ENCODE peak calls at places on chromosomes 2 and 18, in ten cellular contexts. L is SJSA1; W is HepG2; E is CD8-positive, alpha-beta memory T cell; J is uterus; X is mammary epithelial cell; K is foreskin keratinocyte; Q is prostate gland; N is effector memory CD4-positive, alpha-beta T cell; T is psoas muscle. B is an unnamed sample. For H3K4me1, the result is how much of the 10 kb centered on the place peaks cover.

GRCh38 chr2:31271851-31272267 is 37.9 kb downstream of the EHD3 start:
- DNase-seq in L (no peak), W (no peak), E (no peak), J (no peak), X (peak), K (peak), Q (no peak), N (no peak), T (no peak), B (no peak)

GRCh38 chr2:30737326-30737610 is 70.0 kb downstream of the CAPN13 start:
- DNase-seq in L (no peak), W (no peak), E (no peak), J (no peak), X (no peak), K (no peak), Q (no peak), N (no peak), T (no peak), B (no peak)

GRCh38 chr2:158781562-158781961 is 13.6 kb upstream of the DAPL1 start:
- DNase-seq in L (no peak), W (no peak), E (no peak), J (no peak), X (peak), K (peak), Q (no peak), N (no peak), T (no peak), B (no peak)

GRCh38 chr2:69185807-69186206 is 172.8 kb downstream of the ANTXR1 start:
- DNase-seq in L (no peak), W (no peak), E (no peak), J (no peak), X (peak), K (peak), Q (no peak), N (no peak), T (no peak), B (no peak)

GRCh38 chr18:21996261-21996892 is 173.0 kb upstream of the GATA6 start:
- DNase-seq in L (no peak), W (peak), E (no peak), J (peak), X (no peak), K (peak), Q (no peak), N (no peak), T (peak), B (no peak)

GRCh38 chr2:218216336-218216673 is 684 bp upstream of the ARPC2 start:
- DNase-seq in L (no peak), W (no peak), E (no peak), J (peak), X (no peak), K (no peak), Q (no peak), N (no peak), T (peak), B (no peak)

GRCh38 chr2:43026451-43027102 is 199.8 kb downstream of the ZFP36L2 start:
- DNase-seq in L (no peak), W (no peak), E (no peak), J (no peak), X (no peak), K (no peak), Q (no peak), N (no peak), T (no peak), B (no peak)

GRCh38 chr2:75042823-75043222 is 84.4 kb downstream of the POLE4 start:
- DNase-seq in L (no peak), W (no peak), E (no peak), J (no peak), X (no peak), K (no peak), Q (no peak), N (no peak), T (no peak), B (no peak)

GRCh38 chr2:171160630-171161424 is at the start of gene TLK1:
- DNase-seq in L (peak), W (peak), E (peak), J (peak), X (peak), K (peak), Q (peak), N (peak), T (peak), B (peak)

GRCh38 chr18:44627245-44627644 is 53.4 kb upstream of the SETBP1 start:
- DNase-seq in L (peak), W (no peak), E (no peak), J (no peak), X (peak), K (peak), Q (no peak), N (no peak), T (no peak), B (no peak)

GRCh38 chr18:12256946-12257345 is 2.8 kb downstream of the CIDEA start:
- DNase-seq in L (no peak), W (no peak), E (no peak), J (no peak), X (no peak), K (no peak), Q (no peak), N (no peak), T (no peak), B (no peak)

GRCh38 chr2:26848336-26849055 is 564 bp downstream of the DPYSL5 start:
- DNase-seq in L (peak), W (no peak), E (no peak), J (no peak), X (peak), K (no peak), Q (no peak), N (no peak), T (peak), B (no peak)

GRCh38 chr2:235669983-235670962 is 176.4 kb downstream of the AGAP1 start:
- DNase-seq in L (peak), W (no peak), E (no peak), J (peak), X (peak), K (peak), Q (peak), N (no peak), T (peak), B (peak)

GRCh38 chr2:62471816-62472215 is 34.2 kb downstream of the TMEM17 start:
- DNase-seq in L (no peak), W (no peak), E (no peak), J (peak), X (no peak), K (no peak), Q (no peak), N (no peak), T (peak), B (no peak)

GRCh38 chr2:33475381-33476099 is 909 bp upstream of the RASGRP3 start:
- DNase-seq in L (peak), W (peak), E (peak), J (peak), X (peak), K (peak), Q (peak), N (peak), T (peak), B (peak)

GRCh38 chr2:148640767-148641166 is 3.8 kb upstream of the EPC2 start:
- DNase-seq in L (no peak), W (peak), E (no peak), J (no peak), X (no peak), K (no peak), Q (no peak), N (no peak), T (no peak), B (no peak)

GRCh38 chr2:230691005-230691647 is 21.5 kb upstream of the CAB39 start:
- DNase-seq in L (peak), W (peak), E (no peak), J (no peak), X (peak), K (peak), Q (no peak), N (no peak), T (no peak), B (peak)

GRCh38 chr2:218166791-218167190 is at the start of gene CXCR1:
- DNase-seq in L (no peak), W (no peak), E (peak), J (no peak), X (peak), K (peak), Q (no peak), N (peak), T (no peak), B (peak)

GRCh38 chr18:27713727-27714080 is 463.2 kb downstream of the CDH2 start:
- DNase-seq in L (peak), W (no peak), E (no peak), J (no peak), X (no peak), K (no peak), Q (no peak), N (no peak), T (no peak), B (no peak)

GRCh38 chr18:7757175-7757574 is 190.1 kb downstream of the PTPRM start:
- DNase-seq in L (no peak), W (no peak), E (no peak), J (no peak), X (peak), K (peak), Q (no peak), N (no peak), T (no peak), B (no peak)

GRCh38 chr18:74541703-74542555 is 7.6 kb downstream of the CNDP1 start:
- DNase-seq in L (no peak), W (peak), E (no peak), J (no peak), X (peak), K (peak), Q (no peak), N (no peak), T (no peak), B (peak)

GRCh38 chr2:237182422-237183123 is 96.9 kb downstream of the COPS8 start:
- DNase-seq in L (no peak), W (no peak), E (no peak), J (peak), X (no peak), K (no peak), Q (no peak), N (no peak), T (no peak), B (no peak)
- H3K4me1 ChIP-seq in L (half or more), W (under half), E (under half), J (under half), X (under half), K (under half), Q (under half), N (under half), T (under half), B (under half)

GRCh38 chr2:98801930-98802329 is 71.0 kb upstream of the MGAT4A start:
- DNase-seq in L (no peak), W (no peak), E (no peak), J (no peak), X (no peak), K (no peak), Q (no peak), N (no peak), T (no peak), B (no peak)
- H3K4me1 ChIP-seq in L (under half), W (half or more), E (under half), J (under half), X (under half), K (under half), Q (under half), N (under half), T (under half), B (under half)

GRCh38 chr2:96879545-96880040 is 9.7 kb upstream of the SEMA4C start:
- DNase-seq in L (no peak), W (no peak), E (no peak), J (no peak), X (no peak), K (no peak), Q (no peak), N (no peak), T (no peak), B (no peak)

GRCh38 chr2:96880891-96881273 is 11.0 kb upstream of the SEMA4C start:
- DNase-seq in L (no peak), W (no peak), E (no peak), J (no peak), X (no peak), K (no peak), Q (no peak), N (no peak), T (no peak), B (no peak)

GRCh38 chr2:96878171-96878570 is 8.3 kb upstream of the SEMA4C start:
- DNase-seq in L (no peak), W (no peak), E (no peak), J (no peak), X (no peak), K (no peak), Q (no peak), N (no peak), T (no peak), B (no peak)

GRCh38 chr2:96877513-96878159 is 7.8 kb upstream of the SEMA4C start:
- DNase-seq in L (no peak), W (no peak), E (no peak), J (no peak), X (no peak), K (no peak), Q (no peak), N (no peak), T (no peak), B (peak)

DNA sequence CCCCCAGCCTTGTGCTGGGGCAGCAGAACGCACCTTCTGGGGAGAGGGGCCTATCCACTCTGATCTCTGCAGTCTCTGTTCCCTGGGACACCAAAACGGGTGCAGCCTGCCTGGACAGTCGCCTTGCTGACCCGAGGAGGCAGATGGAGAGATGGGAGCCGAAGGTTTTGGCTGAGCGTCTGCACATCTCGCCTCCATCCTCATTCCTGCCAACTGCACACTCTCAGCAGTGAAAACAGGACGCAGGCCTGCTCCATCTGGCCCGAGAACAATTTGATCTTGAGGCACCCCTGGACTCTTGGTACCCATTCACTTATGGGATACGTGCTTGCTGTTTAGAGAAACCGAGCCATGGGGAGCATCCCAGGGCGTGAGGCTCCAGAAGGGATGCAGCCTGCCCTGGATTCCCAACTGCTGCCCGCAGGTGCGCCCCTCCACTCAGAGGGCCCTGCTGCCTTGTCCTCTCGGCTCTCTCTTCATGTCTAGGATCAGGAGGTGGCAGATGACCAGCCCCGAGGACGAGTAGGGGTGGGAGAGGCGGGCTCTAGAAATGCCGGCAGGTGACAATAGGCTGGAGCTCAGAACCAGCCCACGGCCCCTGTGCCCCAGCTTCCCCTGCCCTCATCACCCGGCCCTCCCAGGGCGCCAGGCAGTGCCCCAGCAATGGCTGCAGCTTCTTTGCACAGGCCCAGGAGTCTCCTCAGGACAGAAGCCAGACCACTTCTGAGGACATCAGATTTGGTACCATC is 9.1 kb upstream of the SEMA4C start:
- DNase-seq in L (no peak), W (no peak), E (no peak), J (no peak), X (no peak), K (no peak), Q (no peak), N (no peak), T (no peak), B (no peak)
- H3K4me1 ChIP-seq in L (under half), W (under half), E (under half), J (under half), X (under half), K (under half), Q (under half), N (under half), T (under half), B (half or more)

GRCh38 chr2:28360066-28360741 is 32.5 kb upstream of the FOSL2 start:
- DNase-seq in L (no peak), W (no peak), E (peak), J (no peak), X (no peak), K (no peak), Q (no peak), N (no peak), T (no peak), B (no peak)
- H3K4me1 ChIP-seq in L (half or more), W (under half), E (half or more), J (under half), X (under half), K (under half), Q (under half), N (half or more), T (under half), B (under half)

GRCh38 chr2:239509388-239510143 is 108.7 kb upstream of the HDAC4 start:
- DNase-seq in L (no peak), W (no peak), E (no peak), J (no peak), X (no peak), K (no peak), Q (no peak), N (no peak), T (no peak), B (no peak)
- H3K4me1 ChIP-seq in L (under half), W (under half), E (under half), J (under half), X (under half), K (under half), Q (under half), N (under half), T (under half), B (under half)

GRCh38 chr2:109494842-109495241 is 118.9 kb downstream of the SEPTIN10 start:
- DNase-seq in L (no peak), W (no peak), E (no peak), J (no peak), X (no peak), K (no peak), Q (no peak), N (no peak), T (peak), B (no peak)
- H3K4me1 ChIP-seq in L (under half), W (under half), E (under half), J (under half), X (under half), K (under half), Q (under half), N (under half), T (under half), B (under half)

GRCh38 chr18:51032193-51032592 is 2.2 kb downstream of the SMAD4 start:
- DNase-seq in L (no peak), W (no peak), E (no peak), J (no peak), X (no peak), K (no peak), Q (no peak), N (no peak), T (no peak), B (no peak)
- H3K4me1 ChIP-seq in L (under half), W (half or more), E (half or more), J (under half), X (under half), K (under half), Q (under half), N (under half), T (half or more), B (under half)

DNA sequence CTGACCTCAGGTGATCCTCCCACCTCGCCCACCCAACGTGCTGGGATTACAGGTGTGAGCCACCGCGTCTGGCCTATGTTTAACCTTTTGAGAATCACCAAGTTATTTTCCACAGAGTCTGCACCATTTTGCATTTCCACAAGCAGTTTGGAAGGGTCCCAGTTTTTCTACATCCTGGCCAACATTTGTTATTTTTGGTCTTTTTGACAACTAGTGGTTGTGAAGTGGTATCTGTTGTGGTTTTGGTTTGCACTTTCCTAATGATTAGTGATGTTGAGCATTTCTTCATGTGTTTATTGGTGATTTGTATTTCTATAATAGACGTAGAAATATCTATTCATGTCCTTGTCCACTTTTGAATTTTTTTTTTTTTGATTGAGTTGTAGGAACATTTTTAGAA is 67.9 kb downstream of the BIRC6 start:
- DNase-seq in L (no peak), W (no peak), E (no peak), J (no peak), X (no peak), K (no peak), Q (no peak), N (no peak), T (no peak), B (no peak)
- H3K4me1 ChIP-seq in L (under half), W (under half), E (under half), J (under half), X (under half), K (under half), Q (under half), N (under half), T (under half), B (under half)